ENCODE peak calls at places on chromosomes 6 and 20, in five cellular contexts. W is right cardiac atrium, O is midbrain, V is type B pancreatic cell, R is NCI-H1694 treated with DMSO at 0.1 percent for 48 hours. I is an unnamed sample.

GRCh38 chr20:19712737-19713260 is 45.3 kb upstream of the RIN2 start:
- DNase-seq in R (peak), O (no peak), W (no peak), V (no peak), I (no peak)

GRCh38 chr6:157761331-157761921 is 61.6 kb upstream of the SNX9 start:
- DNase-seq in O (no peak), V (no peak), R (no peak), W (no peak), I (no peak)

GRCh38 chr6:35202066-35202546 is 11.7 kb upstream of the SCUBE3 start:
- DNase-seq in W (no peak), R (no peak), O (no peak), V (no peak), I (peak)

GRCh38 chr6:162119349-162119748 is 608.2 kb downstream of the PRKN start:
- DNase-seq in O (peak), R (no peak), V (no peak), W (peak), I (peak)

GRCh38 chr6:106084973-106085686 is 1.0 kb upstream of the PRDM1 start:
- DNase-seq in R (no peak), W (no peak), V (no peak), O (no peak), I (no peak)

GRCh38 chr20:44247676-44248419 is 740 bp downstream of the GDAP1L1 start:
- DNase-seq in W (peak), O (peak), R (no peak), V (peak), I (peak)

GRCh38 chr6:161029195-161029809 is 37.7 kb downstream of the MAP3K4 start:
- DNase-seq in V (no peak), O (no peak), W (no peak), R (no peak), I (no peak)

GRCh38 chr20:63178889-63179751 is 36.8 kb downstream of the YTHDF1 start:
- DNase-seq in O (peak), W (peak), V (no peak), R (peak), I (peak)

GRCh38 chr6:43801489-43802181 is 31.6 kb downstream of the VEGFA start:
- DNase-seq in V (no peak), O (no peak), W (no peak), R (no peak), I (no peak)

GRCh38 chr20:63087236-63087871 is 80.6 kb upstream of the BHLHE23 start:
- DNase-seq in W (peak), O (no peak), R (no peak), V (peak), I (peak)

GRCh38 chr6:15310680-15311079 is 64.8 kb downstream of the JARID2 start:
- DNase-seq in R (no peak), V (no peak), W (no peak), O (no peak), I (no peak)

GRCh38 chr20:40678286-40678835 is 10.7 kb downstream of the MAFB start:
- DNase-seq in W (no peak), R (no peak), V (no peak), O (no peak), I (no peak)

GRCh38 chr6:109768485-109768884 is 77.4 kb downstream of the FIG4 start:
- DNase-seq in R (no peak), V (no peak), W (no peak), O (no peak), I (no peak)

GRCh38 chr20:16942702-16943101 is 194.5 kb downstream of the OTOR start:
- DNase-seq in O (no peak), V (no peak), R (no peak), W (no peak), I (no peak)

GRCh38 chr6:97913721-97914120 is 630.7 kb upstream of the MMS22L start:
- DNase-seq in R (no peak), O (no peak), V (no peak), W (no peak), I (no peak)

GRCh38 chr6:12545837-12546658 is 170.5 kb upstream of the PHACTR1 start:
- DNase-seq in O (no peak), V (no peak), W (no peak), R (no peak), I (no peak)

GRCh38 chr6:131755597-131755996 is 44.8 kb upstream of the CTAGE9 start:
- DNase-seq in W (no peak), O (no peak), V (no peak), R (no peak), I (no peak)

GRCh38 chr20:62924567-62925419 is 1.5 kb downstream of the DIDO1 start:
- DNase-seq in O (no peak), R (no peak), V (no peak), W (no peak), I (no peak)

I was measured in heart right ventricle.